ENCODE peak calls at places on chromosomes 2 and 18, in nine cellular contexts. One of them, this sample, is unnamed.
A peak's percentile ranks its signal among the peaks of the same experiment; 100 is the strongest.

GRCh38 chr2:240319855-240320560 is 115.5 kb upstream of the GPC1 start:
- DNase-seq in heart left ventricle: no peak
- DNase-seq in NB4: peak; percentile 53
- DNase-seq in IMR-90: peak; percentile 97
- DNase-seq in fibroblast of the aortic adventitia: peak; percentile 65
- DNase-seq in fibroblast of pulmonary artery: peak; percentile 94
- DNase-seq in cardiac muscle cell: peak; percentile 91
- DNase-seq in brain microvascular endothelial cell: peak; percentile 99
- DNase-seq in esophagus muscularis mucosa: no peak
- DNase-seq in this sample: peak; percentile 97

GRCh38 chr2:128405467-128405900 is 86.8 kb upstream of the HS6ST1 start:
- DNase-seq in cardiac muscle cell: no peak
- DNase-seq in NB4: no peak
- DNase-seq in esophagus muscularis mucosa: no peak
- DNase-seq in fibroblast of the aortic adventitia: no peak
- DNase-seq in fibroblast of pulmonary artery: no peak
- DNase-seq in IMR-90: no peak
- DNase-seq in brain microvascular endothelial cell: no peak
- DNase-seq in heart left ventricle: no peak
- DNase-seq in this sample: no peak

GRCh38 chr2:120287183-120288015 is 34.7 kb downstream of the RALB start:
- DNase-seq in fibroblast of pulmonary artery: peak; percentile 52
- DNase-seq in esophagus muscularis mucosa: no peak
- DNase-seq in IMR-90: peak; percentile 96
- DNase-seq in brain microvascular endothelial cell: peak; percentile 80
- DNase-seq in NB4: peak; percentile 36
- DNase-seq in fibroblast of the aortic adventitia: peak; percentile 73
- DNase-seq in cardiac muscle cell: peak; percentile 45
- DNase-seq in heart left ventricle: no peak
- DNase-seq in this sample: peak; percentile 94

GRCh38 chr2:224027070-224027469 is 12.0 kb downstream of the SERPINE2 start:
- DNase-seq in fibroblast of the aortic adventitia: no peak
- DNase-seq in esophagus muscularis mucosa: no peak
- DNase-seq in brain microvascular endothelial cell: no peak
- DNase-seq in heart left ventricle: no peak
- DNase-seq in fibroblast of pulmonary artery: no peak
- DNase-seq in cardiac muscle cell: no peak
- DNase-seq in IMR-90: no peak
- DNase-seq in NB4: peak; percentile 13
- DNase-seq in this sample: no peak

GRCh38 chr2:176895158-176895557 is 317.4 kb upstream of the HNRNPA3 start:
- DNase-seq in brain microvascular endothelial cell: no peak
- DNase-seq in cardiac muscle cell: no peak
- DNase-seq in NB4: no peak
- DNase-seq in heart left ventricle: no peak
- DNase-seq in fibroblast of the aortic adventitia: no peak
- DNase-seq in fibroblast of pulmonary artery: no peak
- DNase-seq in IMR-90: no peak
- DNase-seq in esophagus muscularis mucosa: no peak
- DNase-seq in this sample: no peak

GRCh38 chr2:113692698-113693428 is 63.6 kb downstream of the SLC35F5 start:
- DNase-seq in brain microvascular endothelial cell: no peak
- DNase-seq in cardiac muscle cell: no peak
- DNase-seq in fibroblast of pulmonary artery: no peak
- DNase-seq in NB4: peak; percentile 66
- DNase-seq in heart left ventricle: no peak
- DNase-seq in fibroblast of the aortic adventitia: no peak
- DNase-seq in IMR-90: no peak
- DNase-seq in esophagus muscularis mucosa: peak; percentile 12
- DNase-seq in this sample: no peak

GRCh38 chr2:161722547-161723503 is 98.6 kb downstream of the SLC4A10 start:
- DNase-seq in esophagus muscularis mucosa: no peak
- DNase-seq in heart left ventricle: no peak
- DNase-seq in cardiac muscle cell: no peak
- DNase-seq in IMR-90: no peak
- DNase-seq in NB4: no peak
- DNase-seq in fibroblast of the aortic adventitia: no peak
- DNase-seq in fibroblast of pulmonary artery: no peak
- DNase-seq in brain microvascular endothelial cell: no peak
- DNase-seq in this sample: no peak

GRCh38 chr2:29317077-29317517 is 201.9 kb downstream of the CLIP4 start:
- DNase-seq in brain microvascular endothelial cell: no peak
- DNase-seq in fibroblast of the aortic adventitia: peak; percentile 81
- DNase-seq in IMR-90: no peak
- DNase-seq in cardiac muscle cell: peak; percentile 76
- DNase-seq in fibroblast of pulmonary artery: peak; percentile 76
- DNase-seq in esophagus muscularis mucosa: no peak
- DNase-seq in heart left ventricle: no peak
- DNase-seq in NB4: peak; percentile 76
- DNase-seq in this sample: peak; percentile 57

GRCh38 chr2:190173382-190173781 is 110.9 kb upstream of the MSTN start:
- DNase-seq in fibroblast of the aortic adventitia: peak; percentile 75
- DNase-seq in brain microvascular endothelial cell: no peak
- DNase-seq in esophagus muscularis mucosa: no peak
- DNase-seq in NB4: no peak
- DNase-seq in heart left ventricle: no peak
- DNase-seq in fibroblast of pulmonary artery: no peak
- DNase-seq in IMR-90: no peak
- DNase-seq in cardiac muscle cell: no peak
- DNase-seq in this sample: peak; percentile 63

GRCh38 chr18:11052800-11053199 is 96.6 kb downstream of the PIEZO2 start:
- DNase-seq in brain microvascular endothelial cell: peak; percentile 77
- DNase-seq in NB4: no peak
- DNase-seq in fibroblast of the aortic adventitia: no peak
- DNase-seq in heart left ventricle: no peak
- DNase-seq in cardiac muscle cell: peak; percentile 20
- DNase-seq in fibroblast of pulmonary artery: peak; percentile 41
- DNase-seq in esophagus muscularis mucosa: no peak
- DNase-seq in IMR-90: peak; percentile 81
- DNase-seq in this sample: peak; percentile 4

GRCh38 chr2:148645925-148646559 is 1.5 kb downstream of the EPC2 start:
- DNase-seq in fibroblast of the aortic adventitia: peak; percentile 89
- DNase-seq in esophagus muscularis mucosa: no peak
- DNase-seq in IMR-90: peak; percentile 92
- DNase-seq in brain microvascular endothelial cell: peak; percentile 89
- DNase-seq in fibroblast of pulmonary artery: peak; percentile 90
- DNase-seq in NB4: peak; percentile 85
- DNase-seq in cardiac muscle cell: peak; percentile 86
- DNase-seq in heart left ventricle: peak; percentile 22
- DNase-seq in this sample: peak; percentile 89

GRCh38 chr18:37742436-37742835 is 176.8 kb upstream of the CELF4 start:
- DNase-seq in fibroblast of pulmonary artery: no peak
- DNase-seq in cardiac muscle cell: no peak
- DNase-seq in IMR-90: no peak
- DNase-seq in NB4: no peak
- DNase-seq in heart left ventricle: no peak
- DNase-seq in fibroblast of the aortic adventitia: no peak
- DNase-seq in esophagus muscularis mucosa: peak; percentile 47
- DNase-seq in brain microvascular endothelial cell: no peak
- DNase-seq in this sample: no peak

GRCh38 chr18:73136134-73136533 is 268.3 kb upstream of the NETO1 start:
- DNase-seq in brain microvascular endothelial cell: no peak
- DNase-seq in fibroblast of pulmonary artery: no peak
- DNase-seq in esophagus muscularis mucosa: no peak
- DNase-seq in NB4: peak; percentile 6
- DNase-seq in cardiac muscle cell: no peak
- DNase-seq in fibroblast of the aortic adventitia: peak; percentile 2
- DNase-seq in IMR-90: no peak
- DNase-seq in heart left ventricle: no peak
- DNase-seq in this sample: peak; percentile 11

GRCh38 chr2:24813645-24814257 is 20.5 kb downstream of the CENPO start:
- DNase-seq in brain microvascular endothelial cell: no peak
- DNase-seq in cardiac muscle cell: no peak
- DNase-seq in esophagus muscularis mucosa: no peak
- DNase-seq in IMR-90: no peak
- DNase-seq in heart left ventricle: no peak
- DNase-seq in fibroblast of the aortic adventitia: no peak
- DNase-seq in fibroblast of pulmonary artery: no peak
- DNase-seq in NB4: no peak
- DNase-seq in this sample: no peak

GRCh38 chr2:230043025-230043424 is 25.7 kb downstream of the SLC16A14 start:
- DNase-seq in fibroblast of pulmonary artery: no peak
- DNase-seq in heart left ventricle: no peak
- DNase-seq in IMR-90: no peak
- DNase-seq in fibroblast of the aortic adventitia: no peak
- DNase-seq in NB4: no peak
- DNase-seq in esophagus muscularis mucosa: no peak
- DNase-seq in cardiac muscle cell: no peak
- DNase-seq in brain microvascular endothelial cell: no peak
- DNase-seq in this sample: no peak

GRCh38 chr2:230050151-230050550 is 18.6 kb downstream of the SLC16A14 start:
- DNase-seq in IMR-90: no peak
- DNase-seq in fibroblast of pulmonary artery: no peak
- DNase-seq in NB4: no peak
- DNase-seq in fibroblast of the aortic adventitia: no peak
- DNase-seq in heart left ventricle: no peak
- DNase-seq in esophagus muscularis mucosa: no peak
- DNase-seq in cardiac muscle cell: no peak
- DNase-seq in brain microvascular endothelial cell: no peak
- DNase-seq in this sample: no peak

GRCh38 chr2:230048010-230048671 is 20.6 kb downstream of the SLC16A14 start:
- DNase-seq in fibroblast of pulmonary artery: no peak
- DNase-seq in heart left ventricle: no peak
- DNase-seq in esophagus muscularis mucosa: no peak
- DNase-seq in cardiac muscle cell: no peak
- DNase-seq in NB4: no peak
- DNase-seq in fibroblast of the aortic adventitia: no peak
- DNase-seq in IMR-90: no peak
- DNase-seq in brain microvascular endothelial cell: no peak
- DNase-seq in this sample: no peak

GRCh38 chr2:230043461-230043860 is 25.3 kb downstream of the SLC16A14 start:
- DNase-seq in cardiac muscle cell: no peak
- DNase-seq in brain microvascular endothelial cell: no peak
- DNase-seq in fibroblast of the aortic adventitia: no peak
- DNase-seq in fibroblast of pulmonary artery: no peak
- DNase-seq in IMR-90: no peak
- DNase-seq in esophagus muscularis mucosa: no peak
- DNase-seq in heart left ventricle: peak; percentile 28
- DNase-seq in NB4: no peak
- DNase-seq in this sample: no peak

GRCh38 chr2:230046491-230046890 is 22.2 kb downstream of the SLC16A14 start:
- DNase-seq in IMR-90: no peak
- DNase-seq in brain microvascular endothelial cell: no peak
- DNase-seq in fibroblast of pulmonary artery: no peak
- DNase-seq in NB4: no peak
- DNase-seq in cardiac muscle cell: no peak
- DNase-seq in heart left ventricle: no peak
- DNase-seq in fibroblast of the aortic adventitia: no peak
- DNase-seq in esophagus muscularis mucosa: no peak
- DNase-seq in this sample: no peak
- H3K4me3 ChIP-seq in IMR-90: no peak overlapping the region
- H3K4me3 ChIP-seq in brain microvascular endothelial cell: no peak overlapping the region
- H3K4me3 ChIP-seq in fibroblast of pulmonary artery: no peak overlapping the region
- H3K4me3 ChIP-seq in NB4: no peak overlapping the region
- H3K4me3 ChIP-seq in cardiac muscle cell: no peak overlapping the region
- H3K4me3 ChIP-seq in heart left ventricle: no peak overlapping the region
- H3K4me3 ChIP-seq in fibroblast of the aortic adventitia: no peak overlapping the region
- H3K4me3 ChIP-seq in esophagus muscularis mucosa: no peak overlapping the region
- H3K4me3 ChIP-seq in this sample: no peak overlapping the region

GRCh38 chr2:44342854-44343253 is 18.4 kb downstream of the PREPL start:
- DNase-seq in fibroblast of the aortic adventitia: no peak
- DNase-seq in brain microvascular endothelial cell: no peak
- DNase-seq in fibroblast of pulmonary artery: peak; percentile 47
- DNase-seq in esophagus muscularis mucosa: no peak
- DNase-seq in NB4: peak; percentile 48
- DNase-seq in cardiac muscle cell: peak; percentile 37
- DNase-seq in heart left ventricle: no peak
- DNase-seq in IMR-90: peak; percentile 7
- DNase-seq in this sample: peak; percentile 20
- TF ChIP-seq CTCF in fibroblast of the aortic adventitia: peak; percentile 6
- TF ChIP-seq CTCF in brain microvascular endothelial cell: peak; percentile 47
- TF ChIP-seq CTCF in fibroblast of pulmonary artery: peak; percentile 35
- TF ChIP-seq CTCF in esophagus muscularis mucosa: no peak
- TF ChIP-seq CTCF in NB4: peak; percentile 34
- TF ChIP-seq CTCF in cardiac muscle cell: peak; percentile 19
- TF ChIP-seq CTCF in heart left ventricle: no peak
- TF ChIP-seq CTCF in IMR-90: no peak
- TF ChIP-seq CTCF in this sample: peak; percentile 30

DNA sequence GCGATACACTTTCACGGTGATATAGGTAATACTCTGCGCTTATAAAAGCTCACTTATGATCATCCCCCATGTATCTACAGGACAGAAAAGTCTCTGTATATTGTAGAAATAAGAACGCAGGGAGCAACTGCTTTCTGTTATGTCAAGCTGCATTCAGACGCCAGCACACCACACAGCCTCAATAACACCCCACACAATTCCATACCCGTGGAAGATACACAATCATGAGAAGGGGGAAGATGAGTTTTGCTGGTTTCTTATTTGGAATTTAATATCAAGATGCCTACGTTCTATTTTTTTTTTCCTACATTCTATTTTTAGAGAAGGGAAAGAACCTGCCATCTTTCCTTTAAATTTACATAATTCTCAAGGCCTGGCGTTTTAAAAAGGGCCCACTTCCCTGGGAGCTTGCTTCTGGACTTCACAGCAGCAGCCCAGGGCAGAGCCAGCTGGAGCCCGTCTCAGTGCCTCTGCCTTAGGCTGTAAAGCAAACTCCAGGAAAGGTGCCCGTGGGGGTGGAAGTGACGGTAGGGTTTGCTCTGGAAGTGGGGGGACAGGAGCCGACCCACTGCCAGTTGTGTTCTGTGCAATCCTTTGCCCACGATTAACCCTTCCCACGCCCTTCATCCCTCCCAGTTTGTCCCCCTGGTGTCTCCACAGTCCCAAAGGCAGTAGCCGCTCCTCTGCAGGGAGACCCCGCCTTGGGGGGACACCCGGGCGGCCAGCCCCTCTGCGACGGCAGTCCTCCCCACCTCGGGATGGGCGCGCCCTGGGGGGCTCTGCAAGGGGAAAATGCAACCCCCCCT is 5.3 kb downstream of the PTGR3 start:
- DNase-seq in IMR-90: peak; percentile 52
- DNase-seq in NB4: no peak
- DNase-seq in heart left ventricle: peak; percentile 62
- DNase-seq in fibroblast of the aortic adventitia: peak; percentile 55
- DNase-seq in esophagus muscularis mucosa: peak; percentile 91
- DNase-seq in cardiac muscle cell: peak; percentile 21
- DNase-seq in brain microvascular endothelial cell: no peak
- DNase-seq in fibroblast of pulmonary artery: no peak
- DNase-seq in this sample: no peak
- H3K4me3 ChIP-seq in IMR-90: peak overlapping the region; percentile 66
- H3K4me3 ChIP-seq in NB4: no peak overlapping the region
- H3K4me3 ChIP-seq in heart left ventricle: peak overlapping the region; percentile 62
- H3K4me3 ChIP-seq in fibroblast of the aortic adventitia: peak overlapping the region; percentile 52
- H3K4me3 ChIP-seq in esophagus muscularis mucosa: peak overlapping the region; percentile 98
- H3K4me3 ChIP-seq in cardiac muscle cell: peak overlapping the region; percentile 30
- H3K4me3 ChIP-seq in brain microvascular endothelial cell: peak overlapping the region; percentile 49
- H3K4me3 ChIP-seq in fibroblast of pulmonary artery: peak overlapping the region; percentile 37
- H3K4me3 ChIP-seq in this sample: peak overlapping the region; percentile 37

DNA sequence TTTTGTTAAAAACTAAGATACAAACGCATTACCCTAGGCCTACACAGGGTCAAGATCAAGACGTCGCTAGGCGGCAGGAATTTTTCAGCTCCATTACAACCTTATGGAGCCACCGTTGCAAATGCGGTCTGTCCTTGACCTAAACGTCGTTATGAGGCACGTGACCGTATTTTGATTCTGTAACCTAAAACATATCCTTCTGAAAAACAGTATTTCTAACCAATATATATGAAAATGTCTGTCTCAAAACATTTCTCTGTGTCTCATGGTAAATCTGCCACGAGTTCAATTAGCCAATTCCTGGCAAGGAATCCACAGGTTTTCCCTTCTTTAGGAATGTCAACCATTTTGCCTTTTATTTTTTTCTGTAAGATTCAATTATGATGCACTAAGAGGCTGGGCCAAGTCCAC is 1.7 kb downstream of the RTN4 start:
- DNase-seq in cardiac muscle cell: peak; percentile 64
- DNase-seq in NB4: peak; percentile 81
- DNase-seq in brain microvascular endothelial cell: no peak
- DNase-seq in esophagus muscularis mucosa: no peak
- DNase-seq in IMR-90: peak; percentile 45
- DNase-seq in fibroblast of the aortic adventitia: peak; percentile 66
- DNase-seq in fibroblast of pulmonary artery: peak; percentile 53
- DNase-seq in heart left ventricle: no peak
- DNase-seq in this sample: peak; percentile 48
- TF ChIP-seq CTCF in cardiac muscle cell: peak; percentile 20
- TF ChIP-seq CTCF in NB4: peak; percentile 42
- TF ChIP-seq CTCF in brain microvascular endothelial cell: peak; percentile 45
- TF ChIP-seq CTCF in esophagus muscularis mucosa: no peak
- TF ChIP-seq CTCF in IMR-90: no peak
- TF ChIP-seq CTCF in fibroblast of the aortic adventitia: peak; percentile 29
- TF ChIP-seq CTCF in fibroblast of pulmonary artery: peak; percentile 23
- TF ChIP-seq CTCF in heart left ventricle: no peak
- TF ChIP-seq CTCF in this sample: peak; percentile 26